ENCODE peak calls at places on chromosome 13, in five cellular contexts. One of them, this sample, is unnamed.

GRCh38 chr13:99151516-99151915 is 49.1 kb upstream of the UBAC2 start:
- DNase-seq in breast epithelium: no peak
- DNase-seq in endodermal cell: no peak
- DNase-seq in foreskin fibroblast: peak
- DNase-seq in suprapubic skin: no peak
- DNase-seq in this sample: peak

GRCh38 chr13:41694902-41695301 is 237.6 kb downstream of the RGCC start:
- DNase-seq in endodermal cell: no peak
- DNase-seq in foreskin fibroblast: peak
- DNase-seq in breast epithelium: no peak
- DNase-seq in suprapubic skin: no peak
- DNase-seq in this sample: peak

GRCh38 chr13:76992548-76993001 is 694 bp downstream of the CLN5 start:
- DNase-seq in foreskin fibroblast: no peak
- DNase-seq in suprapubic skin: no peak
- DNase-seq in breast epithelium: no peak
- DNase-seq in endodermal cell: peak
- DNase-seq in this sample: no peak

GRCh38 chr13:63161219-63161618 is 1745.6 kb upstream of the PCDH20 start:
- DNase-seq in endodermal cell: no peak
- DNase-seq in foreskin fibroblast: peak
- DNase-seq in breast epithelium: no peak
- DNase-seq in suprapubic skin: no peak
- DNase-seq in this sample: no peak

GRCh38 chr13:39776439-39776838 is 121.0 kb downstream of the COG6 start:
- DNase-seq in suprapubic skin: no peak
- DNase-seq in endodermal cell: no peak
- DNase-seq in foreskin fibroblast: peak
- DNase-seq in breast epithelium: no peak
- DNase-seq in this sample: peak

GRCh38 chr13:45849408-45849807 is 2.1 kb downstream of the SIAH3 start:
- DNase-seq in endodermal cell: no peak
- DNase-seq in foreskin fibroblast: no peak
- DNase-seq in suprapubic skin: no peak
- DNase-seq in breast epithelium: no peak
- DNase-seq in this sample: no peak

GRCh38 chr13:27053902-27054595 is 117.6 kb downstream of the USP12 start:
- DNase-seq in foreskin fibroblast: peak
- DNase-seq in endodermal cell: no peak
- DNase-seq in suprapubic skin: no peak
- DNase-seq in breast epithelium: no peak
- DNase-seq in this sample: peak

GRCh38 chr13:69553976-69554375 is 553.6 kb upstream of the ATXN8OS start:
- DNase-seq in suprapubic skin: no peak
- DNase-seq in foreskin fibroblast: no peak
- DNase-seq in endodermal cell: no peak
- DNase-seq in breast epithelium: no peak
- DNase-seq in this sample: no peak

GRCh38 chr13:50788551-50788950 is 54.9 kb downstream of the DLEU7 start:
- DNase-seq in foreskin fibroblast: no peak
- DNase-seq in endodermal cell: no peak
- DNase-seq in breast epithelium: no peak
- DNase-seq in suprapubic skin: no peak
- DNase-seq in this sample: no peak

GRCh38 chr13:109055850-109056249 is 426.4 kb downstream of the MYO16 start:
- DNase-seq in endodermal cell: no peak
- DNase-seq in suprapubic skin: no peak
- DNase-seq in foreskin fibroblast: no peak
- DNase-seq in breast epithelium: no peak
- DNase-seq in this sample: no peak

GRCh38 chr13:67229438-67230242 is 496 bp downstream of the PCDH9 start:
- DNase-seq in breast epithelium: no peak
- DNase-seq in endodermal cell: peak
- DNase-seq in suprapubic skin: no peak
- DNase-seq in foreskin fibroblast: no peak
- DNase-seq in this sample: no peak

GRCh38 chr13:34750078-34750703 is 191.9 kb upstream of the NBEA start:
- DNase-seq in endodermal cell: peak
- DNase-seq in foreskin fibroblast: no peak
- DNase-seq in suprapubic skin: no peak
- DNase-seq in breast epithelium: no peak
- DNase-seq in this sample: no peak

GRCh38 chr13:99908129-99908805 is 63.3 kb downstream of the ZIC5 start:
- DNase-seq in endodermal cell: no peak
- DNase-seq in suprapubic skin: no peak
- DNase-seq in breast epithelium: no peak
- DNase-seq in foreskin fibroblast: no peak
- DNase-seq in this sample: no peak

GRCh38 chr13:77767413-77767812 is 69.9 kb downstream of the SLAIN1 start:
- DNase-seq in endodermal cell: no peak
- DNase-seq in foreskin fibroblast: no peak
- DNase-seq in suprapubic skin: no peak
- DNase-seq in breast epithelium: no peak
- DNase-seq in this sample: no peak

GRCh38 chr13:81458211-81458610 is 1117.3 kb upstream of the SPRY2 start:
- DNase-seq in foreskin fibroblast: no peak
- DNase-seq in endodermal cell: no peak
- DNase-seq in suprapubic skin: no peak
- DNase-seq in breast epithelium: no peak
- DNase-seq in this sample: no peak

GRCh38 chr13:44989941-44990340 is 603 bp downstream of the GPALPP1 start:
- DNase-seq in suprapubic skin: no peak
- DNase-seq in foreskin fibroblast: no peak
- DNase-seq in endodermal cell: peak
- DNase-seq in breast epithelium: no peak
- DNase-seq in this sample: no peak

GRCh38 chr13:26557393-26558073 is at the start of gene WASF3:
- DNase-seq in breast epithelium: peak
- DNase-seq in foreskin fibroblast: peak
- DNase-seq in endodermal cell: peak
- DNase-seq in suprapubic skin: peak
- DNase-seq in this sample: peak

GRCh38 chr13:30792257-30793000 is 57.1 kb downstream of the ALOX5AP start:
- DNase-seq in suprapubic skin: no peak
- DNase-seq in endodermal cell: peak
- DNase-seq in breast epithelium: peak
- DNase-seq in foreskin fibroblast: peak
- DNase-seq in this sample: peak

GRCh38 chr13:96779691-96780090 is 214.6 kb downstream of the OXGR1 start:
- DNase-seq in breast epithelium: no peak
- DNase-seq in endodermal cell: no peak
- DNase-seq in suprapubic skin: no peak
- DNase-seq in foreskin fibroblast: peak
- DNase-seq in this sample: no peak

GRCh38 chr13:24540236-24541126 is 27.9 kb upstream of the PARP4 start:
- DNase-seq in breast epithelium: no peak
- DNase-seq in suprapubic skin: no peak
- DNase-seq in endodermal cell: peak
- DNase-seq in foreskin fibroblast: no peak
- DNase-seq in this sample: no peak
- TF ChIP-seq CTCF in breast epithelium: no peak
- TF ChIP-seq CTCF in suprapubic skin: no peak
- TF ChIP-seq CTCF in endodermal cell: peak
- TF ChIP-seq CTCF in foreskin fibroblast: no peak
- TF ChIP-seq CTCF in this sample: no peak

GRCh38 chr13:113967729-113968462 is 6.0 kb downstream of the C13orf46 start:
- DNase-seq in foreskin fibroblast: no peak
- DNase-seq in breast epithelium: no peak
- DNase-seq in suprapubic skin: no peak
- DNase-seq in endodermal cell: no peak
- DNase-seq in this sample: no peak
- H3K4me3 ChIP-seq in foreskin fibroblast: no peak
- H3K4me3 ChIP-seq in breast epithelium: no peak
- H3K4me3 ChIP-seq in suprapubic skin: no peak
- H3K4me3 ChIP-seq in endodermal cell: no peak
- H3K4me3 ChIP-seq in this sample: no peak

GRCh38 chr13:74174810-74175209 is 40.6 kb upstream of the KLF12 start:
- DNase-seq in endodermal cell: no peak
- DNase-seq in breast epithelium: no peak
- DNase-seq in suprapubic skin: no peak
- DNase-seq in foreskin fibroblast: no peak
- DNase-seq in this sample: no peak
- TF ChIP-seq CTCF in endodermal cell: no peak
- TF ChIP-seq CTCF in breast epithelium: no peak
- TF ChIP-seq CTCF in suprapubic skin: no peak
- TF ChIP-seq CTCF in foreskin fibroblast: no peak
- TF ChIP-seq CTCF in this sample: no peak

GRCh38 chr13:48490241-48490640 is 42.6 kb downstream of the RCBTB2 start:
- DNase-seq in suprapubic skin: no peak
- DNase-seq in endodermal cell: no peak
- DNase-seq in foreskin fibroblast: no peak
- DNase-seq in breast epithelium: no peak
- DNase-seq in this sample: no peak

GRCh38 chr13:48493851-48494250 is 39.0 kb downstream of the RCBTB2 start:
- DNase-seq in endodermal cell: no peak
- DNase-seq in foreskin fibroblast: peak
- DNase-seq in breast epithelium: no peak
- DNase-seq in suprapubic skin: no peak
- DNase-seq in this sample: no peak

GRCh38 chr13:48493076-48493765 is 39.7 kb downstream of the RCBTB2 start:
- DNase-seq in suprapubic skin: no peak
- DNase-seq in breast epithelium: no peak
- DNase-seq in foreskin fibroblast: no peak
- DNase-seq in endodermal cell: no peak
- DNase-seq in this sample: no peak

GRCh38 chr13:48491423-48492122 is 41.3 kb downstream of the RCBTB2 start:
- DNase-seq in foreskin fibroblast: no peak
- DNase-seq in suprapubic skin: no peak
- DNase-seq in breast epithelium: no peak
- DNase-seq in endodermal cell: no peak
- DNase-seq in this sample: no peak

GRCh38 chr13:48492123-48493075 is 40.5 kb downstream of the RCBTB2 start:
- DNase-seq in breast epithelium: no peak
- DNase-seq in suprapubic skin: peak
- DNase-seq in foreskin fibroblast: peak
- DNase-seq in endodermal cell: no peak
- DNase-seq in this sample: peak
- H3K4me3 ChIP-seq in breast epithelium: peak
- H3K4me3 ChIP-seq in suprapubic skin: peak
- H3K4me3 ChIP-seq in foreskin fibroblast: peak
- H3K4me3 ChIP-seq in endodermal cell: no peak
- H3K4me3 ChIP-seq in this sample: peak

GRCh38 chr13:102089177-102089576 is 312.7 kb downstream of the FGF14 start:
- DNase-seq in foreskin fibroblast: peak
- DNase-seq in suprapubic skin: no peak
- DNase-seq in endodermal cell: no peak
- DNase-seq in breast epithelium: no peak
- DNase-seq in this sample: no peak
- TF ChIP-seq CTCF in foreskin fibroblast: no peak
- TF ChIP-seq CTCF in suprapubic skin: no peak
- TF ChIP-seq CTCF in endodermal cell: peak
- TF ChIP-seq CTCF in breast epithelium: no peak
- TF ChIP-seq CTCF in this sample: peak

GRCh38 chr13:94713556-94714182 is 1.3 kb upstream of the SOX21 start:
- DNase-seq in suprapubic skin: no peak
- DNase-seq in breast epithelium: no peak
- DNase-seq in endodermal cell: peak
- DNase-seq in foreskin fibroblast: no peak
- DNase-seq in this sample: no peak
- H3K4me3 ChIP-seq in suprapubic skin: peak
- H3K4me3 ChIP-seq in breast epithelium: peak
- H3K4me3 ChIP-seq in endodermal cell: peak
- H3K4me3 ChIP-seq in foreskin fibroblast: no peak
- H3K4me3 ChIP-seq in this sample: no peak

GRCh38 chr13:105513448-105513847 is 1022.0 kb downstream of the EFNB2 start:
- DNase-seq in endodermal cell: no peak
- DNase-seq in foreskin fibroblast: no peak
- DNase-seq in suprapubic skin: no peak
- DNase-seq in breast epithelium: no peak
- DNase-seq in this sample: no peak
- TF ChIP-seq CTCF in endodermal cell: no peak
- TF ChIP-seq CTCF in foreskin fibroblast: no peak
- TF ChIP-seq CTCF in suprapubic skin: no peak
- TF ChIP-seq CTCF in breast epithelium: no peak
- TF ChIP-seq CTCF in this sample: no peak